ENCODE peak calls at places on chromosomes 5 and 9, in five cellular contexts. S is body of pancreas, P is pancreas, Y is fibroblast of mammary gland, F is transverse colon. O is an unnamed sample.

GRCh38 chr5:107324071-107324470 is 346.7 kb downstream of the EFNA5 start:
- DNase-seq in S (no peak), F (no peak), P (no peak), Y (no peak), O (no peak)

GRCh38 chr5:55913396-55914140 is 62.4 kb downstream of the IL31RA start:
- DNase-seq in Y (no peak), F (no peak), P (no peak), S (no peak), O (no peak)

GRCh38 chr9:118305371-118305770 is 601.2 kb downstream of the TLR4 start:
- DNase-seq in Y (no peak), F (no peak), S (peak), P (no peak), O (no peak)

GRCh38 chr9:103889989-103890388 is 204.1 kb upstream of the SMC2 start:
- DNase-seq in Y (no peak), P (no peak), F (no peak), S (no peak), O (no peak)

GRCh38 chr5:103505581-103506305 is 56.8 kb downstream of the NUDT12 start:
- DNase-seq in F (no peak), P (no peak), Y (peak), S (no peak), O (peak)

GRCh38 chr9:96777539-96777864 is 385 bp downstream of the ZNF510 start:
- DNase-seq in F (no peak), Y (no peak), S (no peak), P (no peak), O (no peak)

GRCh38 chr5:177183142-177183541 is 49.6 kb downstream of the NSD1 start:
- DNase-seq in Y (no peak), F (no peak), S (no peak), P (no peak), O (peak)

GRCh38 chr9:79896390-79896789 is 324.6 kb downstream of the TLE4 start:
- DNase-seq in S (no peak), Y (no peak), P (no peak), F (no peak), O (no peak)

GRCh38 chr5:60196382-60197113 is 303.0 kb upstream of the PDE4D start:
- DNase-seq in P (no peak), F (no peak), S (no peak), Y (peak), O (peak)

GRCh38 chr9:88949425-88949824 is 41.8 kb upstream of the S1PR3 start:
- DNase-seq in Y (peak), F (no peak), S (peak), P (no peak), O (peak)

GRCh38 chr5:93611900-93612898 is 29.2 kb downstream of the NR2F1 start:
- DNase-seq in S (peak), P (peak), Y (peak), F (no peak), O (no peak)

GRCh38 chr5:99460701-99461100 is 531.9 kb upstream of the CHD1 start:
- DNase-seq in F (no peak), S (no peak), P (no peak), Y (no peak), O (no peak)

GRCh38 chr5:179801304-179802206 is 5.1 kb downstream of the MGAT4B start:
- DNase-seq in P (peak), F (peak), S (peak), Y (peak), O (peak)

GRCh38 chr9:89684912-89685636 is 80.3 kb downstream of the GADD45G start:
- DNase-seq in Y (no peak), F (no peak), P (no peak), S (peak), O (no peak)

GRCh38 chr5:134188092-134188491 is 11.3 kb upstream of the SKP1 start:
- DNase-seq in F (no peak), Y (no peak), P (no peak), S (no peak), O (no peak)

GRCh38 chr9:37034320-37034937 is 361 bp upstream of the PAX5 start:
- DNase-seq in F (peak), S (peak), P (peak), Y (no peak), O (no peak)

GRCh38 chr9:121741198-121741918 is 89.9 kb downstream of the DAB2IP start:
- DNase-seq in Y (no peak), S (no peak), F (no peak), P (no peak), O (no peak)

GRCh38 chr9:132894857-132895846 is 16.5 kb downstream of the SPACA9 start:
- DNase-seq in F (no peak), S (no peak), P (no peak), Y (no peak), O (no peak)

GRCh38 chr5:171317225-171317624 is 8.2 kb downstream of the TLX3 start:
- DNase-seq in Y (no peak), F (no peak), S (peak), P (no peak), O (no peak)

GRCh38 chr9:123360161-123361085 is 4.4 kb downstream of the CRB2 start:
- DNase-seq in F (peak), Y (no peak), P (no peak), S (no peak), O (no peak)

GRCh38 chr9:37302277-37302676 is 120.2 kb upstream of the GRHPR start:
- DNase-seq in F (no peak), P (no peak), S (no peak), Y (no peak), O (no peak)

GRCh38 chr9:113577525-113578261 is 114.2 kb downstream of the RGS3 start:
- DNase-seq in P (peak), S (no peak), Y (peak), F (no peak), O (peak)

GRCh38 chr9:83596899-83597504 is 25.9 kb upstream of the IDNK start:
- DNase-seq in F (peak), S (peak), Y (peak), P (no peak), O (peak)

GRCh38 chr5:4855889-4856288 is 284.2 kb upstream of the ADAMTS16 start:
- DNase-seq in F (no peak), S (no peak), Y (no peak), P (no peak), O (no peak)

GRCh38 chr5:132901730-132902129 is 28.3 kb downstream of the LEAP2 start:
- DNase-seq in Y (no peak), P (no peak), F (no peak), S (no peak), O (no peak)

GRCh38 chr5:180908998-180909731 is 10.2 kb downstream of the BTNL8 start:
- DNase-seq in S (no peak), F (no peak), Y (no peak), P (no peak), O (no peak)

GRCh38 chr9:98097836-98098235 is 21.2 kb downstream of the TRIM14 start:
- DNase-seq in F (peak), P (no peak), Y (no peak), S (peak), O (no peak)

GRCh38 chr9:126386088-126386487 is 59.5 kb downstream of the MVB12B start:
- DNase-seq in Y (no peak), F (peak), S (no peak), P (no peak), O (peak)

GRCh38 chr9:82168585-82168984 is 180.0 kb downstream of the SPATA31D1 start:
- DNase-seq in Y (peak), S (no peak), P (no peak), F (no peak), O (no peak)

GRCh38 chr5:172729588-172729987 is 41.4 kb downstream of the DUSP1 start:
- DNase-seq in Y (no peak), P (no peak), F (no peak), S (no peak), O (no peak)

GRCh38 chr9:14296462-14296861 is 17.5 kb downstream of the NFIB start:
- DNase-seq in S (peak), F (no peak), Y (no peak), P (peak), O (no peak)

GRCh38 chr5:10528056-10528816 is 35.6 kb upstream of the ANKRD33B start:
- DNase-seq in P (no peak), Y (peak), F (no peak), S (no peak), O (no peak)
- TF ChIP-seq CTCF in P (no peak), Y (no peak), F (no peak), S (no peak), O (no peak)

GRCh38 chr5:88786217-88786560 is 96.8 kb downstream of the MEF2C start:
- DNase-seq in Y (peak), P (no peak), S (no peak), F (no peak), O (peak)
- H3K4me3 ChIP-seq in Y (no peak), P (no peak), S (no peak), F (no peak), O (peak)

GRCh38 chr9:78112004-78112403 is 80.4 kb upstream of the GNAQ start:
- DNase-seq in Y (no peak), S (no peak), F (no peak), P (no peak), O (no peak)

GRCh38 chr9:78118742-78119473 is 87.3 kb upstream of the GNAQ start:
- DNase-seq in Y (peak), S (no peak), P (no peak), F (no peak), O (peak)

GRCh38 chr9:78109075-78109474 is 77.5 kb upstream of the GNAQ start:
- DNase-seq in Y (no peak), F (no peak), S (no peak), P (no peak), O (no peak)

GRCh38 chr9:78114581-78114980 is 83.0 kb upstream of the GNAQ start:
- DNase-seq in Y (no peak), P (no peak), F (no peak), S (no peak), O (no peak)

DNA sequence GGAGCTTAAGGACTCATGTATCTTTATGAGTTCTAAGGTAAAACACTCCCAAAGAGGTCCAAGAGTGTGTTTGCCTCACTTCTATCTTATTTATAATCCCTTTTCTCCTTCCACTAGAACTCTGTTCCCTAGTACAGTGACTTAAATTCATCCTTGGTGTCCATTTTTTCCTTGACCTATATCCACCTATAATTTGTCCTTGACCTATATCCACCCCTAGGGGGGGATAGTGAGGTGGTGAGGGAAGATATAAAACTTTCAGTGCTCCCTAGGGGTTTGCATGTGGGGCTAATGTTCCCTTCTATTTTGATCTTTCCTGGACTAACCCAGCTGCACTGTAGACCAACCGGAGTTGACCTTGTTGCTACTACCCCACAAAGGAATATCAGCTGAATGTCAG is 83.5 kb upstream of the GNAQ start:
- DNase-seq in Y (peak), P (no peak), S (no peak), F (no peak), O (peak)
- TF ChIP-seq CTCF in Y (peak), P (no peak), S (no peak), F (peak), O (peak)

GRCh38 chr5:39662945-39663344 is 238.2 kb upstream of the DAB2 start:
- DNase-seq in P (no peak), F (no peak), Y (no peak), S (no peak), O (no peak)
- H3K4me3 ChIP-seq in P (no peak), F (no peak), Y (no peak), S (no peak), O (no peak)

DNA sequence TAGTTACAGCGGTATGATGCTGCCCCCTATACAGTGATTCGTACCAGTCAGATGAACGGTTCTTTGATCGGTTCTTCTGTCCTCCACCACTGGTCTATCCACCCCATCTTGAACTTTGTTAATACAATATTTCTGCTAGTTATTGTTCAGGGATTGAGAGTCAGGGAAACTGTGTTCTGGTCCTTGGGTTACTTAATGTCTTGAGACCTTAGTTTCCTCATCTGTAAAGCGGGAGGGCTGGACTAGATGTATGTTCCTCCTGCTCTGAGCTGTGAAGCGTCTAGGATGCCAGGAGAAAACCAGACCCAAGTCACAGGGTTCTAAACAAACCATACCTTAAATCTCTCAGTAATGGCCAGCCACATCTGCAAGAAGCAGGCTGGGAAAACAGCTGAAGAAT is 1.4 kb upstream of the PIP5K1B start:
- DNase-seq in Y (no peak), S (no peak), P (no peak), F (no peak), O (no peak)
- TF ChIP-seq CTCF in Y (no peak), S (no peak), P (no peak), F (no peak), O (no peak)

GRCh38 chr9:124778575-124779367 is 1.8 kb downstream of the OLFML2A start:
- DNase-seq in S (no peak), P (peak), F (no peak), Y (peak), O (no peak)
- H3K4me3 ChIP-seq in S (no peak), P (no peak), F (no peak), Y (no peak), O (no peak)

DNA sequence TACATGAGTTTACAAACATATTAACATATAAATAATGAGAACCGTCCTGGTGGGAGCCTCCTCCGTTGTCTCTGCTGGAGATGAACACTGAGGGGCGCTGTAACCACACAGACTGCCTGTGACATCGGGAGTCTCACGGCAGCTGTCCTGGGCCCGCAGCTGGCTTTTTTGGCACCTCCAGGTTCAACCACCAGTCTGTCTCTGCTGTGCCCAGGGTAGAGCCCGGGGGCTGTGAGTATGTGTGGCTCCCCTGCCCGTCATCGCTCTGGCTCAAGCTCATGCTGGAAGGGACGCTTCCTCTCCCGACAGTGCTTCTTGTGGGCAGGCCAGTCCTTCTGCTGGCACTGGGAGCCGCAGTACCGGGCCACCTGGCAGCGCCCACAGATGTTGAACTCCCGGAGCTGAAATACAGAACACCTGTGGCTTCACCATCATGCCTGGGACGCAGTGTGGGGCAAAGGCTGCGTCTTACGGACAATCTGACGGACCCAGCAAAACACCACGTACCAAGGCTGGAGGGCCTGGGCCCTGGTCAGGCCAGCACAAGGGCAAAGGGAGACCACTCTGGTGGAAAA is 3.6 kb upstream of the DPH7 start:
- DNase-seq in F (no peak), P (no peak), S (peak), Y (peak), O (peak)
- TF ChIP-seq CTCF in F (peak), P (no peak), S (peak), Y (peak), O (peak)